ENCODE peak calls at places on chromosomes 1 and 21, in six cellular contexts. One of them, this sample, is unnamed.

GRCh38 chr1:160429125-160429551 is 28.8 kb downstream of the VANGL2 start:
- DNase-seq in central memory CD4-positive, alpha-beta T cell: no peak
- DNase-seq in stimulated activated CD4-positive, alpha-beta T cell treated with anti-CD3 and anti-CD28 coated beads, Interleukin-4, amount 100 ng/mL, for 4 hours: no peak
- DNase-seq in HuH-7.5: no peak
- DNase-seq in NCI-H69: no peak
- DNase-seq in esophagus squamous epithelium: no peak
- DNase-seq in this sample: no peak

GRCh38 chr1:204426474-204426873 is 14.9 kb upstream of the PPP1R15B start:
- DNase-seq in HuH-7.5: no peak
- DNase-seq in NCI-H69: no peak
- DNase-seq in stimulated activated CD4-positive, alpha-beta T cell treated with anti-CD3 and anti-CD28 coated beads, Interleukin-4, amount 100 ng/mL, for 4 hours: no peak
- DNase-seq in central memory CD4-positive, alpha-beta T cell: no peak
- DNase-seq in esophagus squamous epithelium: no peak
- DNase-seq in this sample: no peak

GRCh38 chr1:116764466-116764896 is 10.3 kb downstream of the CD2 start:
- DNase-seq in central memory CD4-positive, alpha-beta T cell: peak; percentile 79
- DNase-seq in stimulated activated CD4-positive, alpha-beta T cell treated with anti-CD3 and anti-CD28 coated beads, Interleukin-4, amount 100 ng/mL, for 4 hours: peak; percentile 51
- DNase-seq in NCI-H69: no peak
- DNase-seq in esophagus squamous epithelium: no peak
- DNase-seq in HuH-7.5: no peak
- DNase-seq in this sample: no peak

GRCh38 chr1:225454067-225454618 is 26.3 kb upstream of the LBR start:
- DNase-seq in central memory CD4-positive, alpha-beta T cell: no peak
- DNase-seq in NCI-H69: peak; percentile 89
- DNase-seq in HuH-7.5: peak; percentile 62
- DNase-seq in esophagus squamous epithelium: no peak
- DNase-seq in stimulated activated CD4-positive, alpha-beta T cell treated with anti-CD3 and anti-CD28 coated beads, Interleukin-4, amount 100 ng/mL, for 4 hours: no peak
- DNase-seq in this sample: no peak

GRCh38 chr1:246527402-246528088 is 20.5 kb upstream of the SMYD3 start:
- DNase-seq in central memory CD4-positive, alpha-beta T cell: no peak
- DNase-seq in stimulated activated CD4-positive, alpha-beta T cell treated with anti-CD3 and anti-CD28 coated beads, Interleukin-4, amount 100 ng/mL, for 4 hours: no peak
- DNase-seq in HuH-7.5: no peak
- DNase-seq in NCI-H69: no peak
- DNase-seq in esophagus squamous epithelium: no peak
- DNase-seq in this sample: no peak

GRCh38 chr1:230899845-230900251 is 31.5 kb upstream of the C1orf198 start:
- DNase-seq in NCI-H69: no peak
- DNase-seq in HuH-7.5: no peak
- DNase-seq in esophagus squamous epithelium: no peak
- DNase-seq in central memory CD4-positive, alpha-beta T cell: no peak
- DNase-seq in stimulated activated CD4-positive, alpha-beta T cell treated with anti-CD3 and anti-CD28 coated beads, Interleukin-4, amount 100 ng/mL, for 4 hours: no peak
- DNase-seq in this sample: no peak

GRCh38 chr1:59443355-59443754 is 146.5 kb downstream of the FGGY start:
- DNase-seq in stimulated activated CD4-positive, alpha-beta T cell treated with anti-CD3 and anti-CD28 coated beads, Interleukin-4, amount 100 ng/mL, for 4 hours: no peak
- DNase-seq in HuH-7.5: no peak
- DNase-seq in esophagus squamous epithelium: no peak
- DNase-seq in central memory CD4-positive, alpha-beta T cell: no peak
- DNase-seq in NCI-H69: no peak
- DNase-seq in this sample: no peak

GRCh38 chr1:14786104-14786675 is 187.7 kb downstream of the KAZN start:
- DNase-seq in stimulated activated CD4-positive, alpha-beta T cell treated with anti-CD3 and anti-CD28 coated beads, Interleukin-4, amount 100 ng/mL, for 4 hours: no peak
- DNase-seq in HuH-7.5: no peak
- DNase-seq in central memory CD4-positive, alpha-beta T cell: no peak
- DNase-seq in NCI-H69: no peak
- DNase-seq in esophagus squamous epithelium: no peak
- DNase-seq in this sample: no peak

GRCh38 chr1:236018885-236019453 is 45.9 kb downstream of the NID1 start:
- DNase-seq in esophagus squamous epithelium: no peak
- DNase-seq in stimulated activated CD4-positive, alpha-beta T cell treated with anti-CD3 and anti-CD28 coated beads, Interleukin-4, amount 100 ng/mL, for 4 hours: no peak
- DNase-seq in HuH-7.5: no peak
- DNase-seq in NCI-H69: no peak
- DNase-seq in central memory CD4-positive, alpha-beta T cell: no peak
- DNase-seq in this sample: peak; percentile 84

GRCh38 chr21:36788116-36788515 is 89.2 kb downstream of the SIM2 start:
- DNase-seq in esophagus squamous epithelium: no peak
- DNase-seq in HuH-7.5: no peak
- DNase-seq in stimulated activated CD4-positive, alpha-beta T cell treated with anti-CD3 and anti-CD28 coated beads, Interleukin-4, amount 100 ng/mL, for 4 hours: no peak
- DNase-seq in NCI-H69: no peak
- DNase-seq in central memory CD4-positive, alpha-beta T cell: no peak
- DNase-seq in this sample: no peak

GRCh38 chr1:223233410-223234163 is 90.5 kb upstream of the TLR5 start:
- DNase-seq in central memory CD4-positive, alpha-beta T cell: no peak
- DNase-seq in NCI-H69: no peak
- DNase-seq in HuH-7.5: no peak
- DNase-seq in esophagus squamous epithelium: no peak
- DNase-seq in stimulated activated CD4-positive, alpha-beta T cell treated with anti-CD3 and anti-CD28 coated beads, Interleukin-4, amount 100 ng/mL, for 4 hours: no peak
- DNase-seq in this sample: no peak

GRCh38 chr1:52632732-52633290 is at the start of gene SHISAL2A:
- DNase-seq in esophagus squamous epithelium: no peak
- DNase-seq in stimulated activated CD4-positive, alpha-beta T cell treated with anti-CD3 and anti-CD28 coated beads, Interleukin-4, amount 100 ng/mL, for 4 hours: peak; percentile 68
- DNase-seq in NCI-H69: peak; percentile 76
- DNase-seq in central memory CD4-positive, alpha-beta T cell: peak; percentile 76
- DNase-seq in HuH-7.5: peak; percentile 35
- DNase-seq in this sample: peak; percentile 20

GRCh38 chr21:46069719-46070279 is 28.1 kb upstream of the COL6A2 start:
- DNase-seq in HuH-7.5: no peak
- DNase-seq in central memory CD4-positive, alpha-beta T cell: no peak
- DNase-seq in esophagus squamous epithelium: no peak
- DNase-seq in stimulated activated CD4-positive, alpha-beta T cell treated with anti-CD3 and anti-CD28 coated beads, Interleukin-4, amount 100 ng/mL, for 4 hours: no peak
- DNase-seq in NCI-H69: no peak
- DNase-seq in this sample: no peak

GRCh38 chr1:221040716-221041275 is 161.6 kb downstream of the HLX start:
- DNase-seq in NCI-H69: no peak
- DNase-seq in esophagus squamous epithelium: no peak
- DNase-seq in stimulated activated CD4-positive, alpha-beta T cell treated with anti-CD3 and anti-CD28 coated beads, Interleukin-4, amount 100 ng/mL, for 4 hours: no peak
- DNase-seq in HuH-7.5: no peak
- DNase-seq in central memory CD4-positive, alpha-beta T cell: no peak
- DNase-seq in this sample: no peak

GRCh38 chr1:15975805-15976680 is at the start of gene ZBTB17:
- DNase-seq in central memory CD4-positive, alpha-beta T cell: peak; percentile 94
- DNase-seq in HuH-7.5: peak; percentile 93
- DNase-seq in NCI-H69: peak; percentile 91
- DNase-seq in esophagus squamous epithelium: peak; percentile 37
- DNase-seq in stimulated activated CD4-positive, alpha-beta T cell treated with anti-CD3 and anti-CD28 coated beads, Interleukin-4, amount 100 ng/mL, for 4 hours: peak; percentile 97
- DNase-seq in this sample: peak; percentile 96

This sample was measured in heart left ventricle.